ENCODE peak calls at places on chromosomes 11 and 22, in eight cellular contexts. P, E, I, V, C, U, R and N are unnamed samples.
A peak's percentile ranks its signal among the peaks of the same experiment; 100 is the strongest.

GRCh38 chr11:74988541-74989268 is at the start of gene NEU3:
- DNase-seq in E (peak; percentile 91), U (peak; percentile 91), I (peak; percentile 90), C (peak; percentile 77), V (peak; percentile 87), R (peak; percentile 79), P (peak; percentile 94), N (peak; percentile 86)

GRCh38 chr11:93049740-93050139 is 80.3 kb downstream of the MTNR1B start:
- DNase-seq in E (no peak), I (no peak), P (no peak), C (no peak), U (no peak), V (no peak), R (no peak), N (no peak)

GRCh38 chr11:32962016-32962415 is 53.7 kb upstream of the DEPDC7 start:
- DNase-seq in U (no peak), E (no peak), I (no peak), C (no peak), V (no peak), R (no peak), P (no peak), N (no peak)

GRCh38 chr11:16795146-16795545 is 56.7 kb downstream of the C11orf58 start:
- DNase-seq in P (no peak), E (no peak), I (no peak), U (no peak), C (no peak), R (no peak), V (no peak), N (no peak)

GRCh38 chr22:44957267-44957905 is 52.4 kb downstream of the PHF21B start:
- DNase-seq in V (no peak), I (no peak), C (no peak), R (no peak), U (no peak), E (no peak), P (no peak), N (peak; percentile 28)

GRCh38 chr11:102476812-102477211 is 24.2 kb upstream of the TMEM123 start:
- DNase-seq in U (peak; percentile 39), V (peak; percentile 88), I (no peak), E (no peak), R (no peak), C (no peak), P (no peak), N (peak; percentile 48)

GRCh38 chr22:38860291-38861169 is 11.5 kb downstream of the CBX6 start:
- DNase-seq in V (no peak), P (peak; percentile 74), C (no peak), E (no peak), R (no peak), I (no peak), U (no peak), N (no peak)

GRCh38 chr22:50701428-50702154 is 29.0 kb downstream of the SHANK3 start:
- DNase-seq in E (no peak), U (no peak), I (peak; percentile 26), P (peak; percentile 36), R (no peak), V (no peak), C (no peak), N (no peak)

GRCh38 chr11:6258571-6258998 is 1.1 kb upstream of the CCKBR start:
- DNase-seq in P (peak; percentile 88), E (no peak), R (no peak), C (no peak), V (no peak), U (no peak), I (no peak), N (peak; percentile 53)

GRCh38 chr22:32533265-32534068 is 58.9 kb downstream of the FBXO7 start:
- DNase-seq in V (peak; percentile 67), U (no peak), I (no peak), C (no peak), R (no peak), E (no peak), P (peak; percentile 88), N (peak; percentile 30)

GRCh38 chr11:17014321-17014773 is at the start of gene PLEKHA7:
- DNase-seq in C (no peak), V (peak; percentile 81), I (peak; percentile 71), R (no peak), U (no peak), P (no peak), E (no peak), N (peak; percentile 75)